ENCODE peak calls at places on chromosomes 12 and 14, in four cellular contexts. M, X, C and Y are unnamed samples.

GRCh38 chr12:88242161-88242925 is 100.2 kb downstream of the TMTC3 start:
- DNase-seq in M (peak; percentile 96), X (no peak), C (peak; percentile 87), Y (no peak)

GRCh38 chr14:49497725-49498348 is 88.3 kb downstream of the RPS29 start:
- DNase-seq in M (peak; percentile 74), C (peak; percentile 72), X (no peak), Y (no peak)

GRCh38 chr14:34227834-34228662 is 234.0 kb downstream of the SPTSSA start:
- DNase-seq in X (peak; percentile 51), C (peak; percentile 37), M (peak; percentile 83), Y (peak; percentile 69)

GRCh38 chr14:35146711-35147149 is 24.4 kb downstream of the PRORP start:
- DNase-seq in C (no peak), X (no peak), M (no peak), Y (no peak)

GRCh38 chr14:91888641-91889476 is 21.5 kb upstream of the TC2N start:
- DNase-seq in M (peak; percentile 39), C (no peak), X (no peak), Y (no peak)

GRCh38 chr12:123149828-123150272 is 1.0 kb downstream of the PITPNM2 start:
- DNase-seq in X (no peak), C (no peak), M (no peak), Y (no peak)

GRCh38 chr12:119835068-119835467 is 42.1 kb downstream of the CIT start:
- DNase-seq in X (no peak), C (no peak), M (peak; percentile 10), Y (no peak)

GRCh38 chr12:32589165-32589891 is 89.8 kb upstream of the DNM1L start:
- DNase-seq in M (no peak), C (no peak), X (no peak), Y (no peak)

GRCh38 chr14:93085916-93086315 is 29.8 kb downstream of the ITPK1 start:
- DNase-seq in C (no peak), X (no peak), M (peak; percentile 11), Y (no peak)

GRCh38 chr14:97215263-97215969 is 418.2 kb downstream of the VRK1 start:
- DNase-seq in C (no peak), X (no peak), M (no peak), Y (no peak)

GRCh38 chr14:91315844-91316267 is 71.4 kb upstream of the GPR68 start:
- DNase-seq in C (no peak), M (no peak), X (no peak), Y (no peak)

GRCh38 chr12:79124385-79124784 is 259.8 kb downstream of the SYT1 start:
- DNase-seq in C (no peak), X (no peak), M (no peak), Y (no peak)

GRCh38 chr12:31306871-31307270 is 19.1 kb downstream of the SINHCAF start:
- DNase-seq in C (no peak), X (no peak), M (no peak), Y (no peak)

GRCh38 chr12:75820848-75821578 is 210.6 kb downstream of the PHLDA1 start:
- DNase-seq in C (no peak), X (no peak), M (peak; percentile 97), Y (peak; percentile 72)

GRCh38 chr12:4325984-4326383 is 5.0 kb downstream of the TIGAR start:
- DNase-seq in M (no peak), C (no peak), X (no peak), Y (no peak)

GRCh38 chr14:88667555-88668273 is 104.9 kb downstream of the ZC3H14 start:
- DNase-seq in X (peak; percentile 48), M (peak; percentile 85), C (peak; percentile 68), Y (no peak)

GRCh38 chr12:124490584-124491305 is 76.7 kb downstream of the NCOR2 start:
- DNase-seq in X (peak; percentile 61), M (no peak), C (no peak), Y (peak; percentile 92)

GRCh38 chr14:98684486-98684885 is 587.5 kb downstream of the BCL11B start:
- DNase-seq in X (peak; percentile 17), M (no peak), C (no peak), Y (no peak)

GRCh38 chr12:75446857-75447256 is 33.7 kb upstream of the GLIPR1 start:
- DNase-seq in C (no peak), M (peak; percentile 80), X (no peak), Y (no peak)

GRCh38 chr14:93115069-93115919 is 431 bp downstream of the ITPK1 start:
- DNase-seq in X (peak; percentile 82), M (peak; percentile 93), C (peak; percentile 51), Y (peak; percentile 77)

GRCh38 chr12:51689972-51690371 is 98.9 kb downstream of the SCN8A start:
- DNase-seq in M (no peak), X (no peak), C (no peak), Y (no peak)

GRCh38 chr14:43896044-43896443 is 611.0 kb downstream of the FSCB start:
- DNase-seq in C (no peak), X (no peak), M (no peak), Y (no peak)

GRCh38 chr12:8780389-8780788 is 42.0 kb upstream of the A2ML1 start:
- DNase-seq in C (peak; percentile 18), M (peak; percentile 49), X (no peak), Y (no peak)

GRCh38 chr12:86572455-86572854 is 316.3 kb upstream of the MGAT4C start:
- DNase-seq in X (no peak), M (no peak), C (no peak), Y (no peak)

GRCh38 chr12:113818278-113818677 is 147.8 kb downstream of the RBM19 start:
- DNase-seq in C (no peak), X (no peak), M (peak; percentile 10), Y (no peak)

GRCh38 chr12:24991209-24992049 is 42.5 kb upstream of the BCAT1 start:
- DNase-seq in X (no peak), C (peak; percentile 39), M (peak; percentile 72), Y (no peak)

GRCh38 chr12:40692617-40693502 is 621 bp downstream of the CNTN1 start:
- DNase-seq in M (peak; percentile 36), C (no peak), X (peak; percentile 32), Y (no peak)

GRCh38 chr12:14554281-14555008 is 13.2 kb downstream of the PLBD1 start:
- DNase-seq in X (peak; percentile 87), C (peak; percentile 13), M (peak; percentile 10), Y (peak; percentile 87)

GRCh38 chr12:108560752-108561719 is at the start of gene SART3:
- DNase-seq in C (peak; percentile 89), X (peak; percentile 77), M (peak; percentile 96), Y (peak; percentile 78)

GRCh38 chr12:69999561-69999960 is 174.5 kb downstream of the MYRFL start:
- DNase-seq in C (no peak), X (no peak), M (no peak), Y (no peak)

GRCh38 chr12:4120316-4120920 is 153.1 kb upstream of the CCND2 start:
- DNase-seq in M (no peak), C (no peak), X (no peak), Y (peak; percentile 32)

GRCh38 chr14:42665083-42665482 is 1058.4 kb downstream of the LRFN5 start:
- DNase-seq in M (no peak), X (no peak), C (no peak), Y (no peak)

GRCh38 chr12:75641031-75641780 is 129.8 kb upstream of the KRR1 start:
- DNase-seq in M (peak; percentile 91), X (no peak), C (peak; percentile 93), Y (no peak)

GRCh38 chr12:524167-524951 is 64.6 kb downstream of the B4GALNT3 start:
- DNase-seq in C (no peak), X (no peak), M (no peak), Y (no peak)

GRCh38 chr14:76257111-76257803 is 105.5 kb downstream of the GPATCH2L start:
- DNase-seq in C (no peak), X (no peak), M (peak; percentile 81), Y (no peak)

GRCh38 chr14:103846008-103846568 is 1.3 kb downstream of the PPP1R13B start:
- DNase-seq in M (no peak), C (no peak), X (no peak), Y (no peak)
- H3K27ac ChIP-seq in M (no peak overlapping the region), C (no peak overlapping the region), X (peak overlapping the region; percentile 93), Y (peak overlapping the region; percentile 90)

GRCh38 chr12:6205144-6205539 is 4.9 kb downstream of the CD9 start:
- DNase-seq in C (no peak), X (no peak), M (no peak), Y (no peak)

GRCh38 chr12:6206327-6206726 is 6.1 kb downstream of the CD9 start:
- DNase-seq in X (no peak), M (no peak), C (no peak), Y (no peak)

GRCh38 chr12:6207254-6207942 is 7.2 kb downstream of the CD9 start:
- DNase-seq in C (no peak), M (peak; percentile 59), X (no peak), Y (no peak)

GRCh38 chr12:6204533-6205143 is 4.4 kb downstream of the CD9 start:
- DNase-seq in M (no peak), X (no peak), C (no peak), Y (no peak)

GRCh38 chr12:6205761-6206160 is 5.6 kb downstream of the CD9 start:
- DNase-seq in M (no peak), C (no peak), X (no peak), Y (no peak)
- H3K27ac ChIP-seq in M (no peak overlapping the region), C (no peak overlapping the region), X (peak overlapping the region; percentile 22), Y (peak overlapping the region; percentile 94)

GRCh38 chr14:22601456-22601855 is 3.4 kb downstream of the ABHD4 start:
- DNase-seq in M (no peak), C (no peak), X (no peak), Y (no peak)
- H3K27ac ChIP-seq in M (no peak overlapping the region), C (no peak overlapping the region), X (no peak overlapping the region), Y (no peak overlapping the region)

GRCh38 chr14:32710351-32711102 is 228.2 kb upstream of the NPAS3 start:
- DNase-seq in M (peak; percentile 67), X (no peak), C (no peak), Y (no peak)
- H3K27ac ChIP-seq in M (peak overlapping the region; percentile 76), X (peak overlapping the region; percentile 16), C (no peak overlapping the region), Y (peak overlapping the region; percentile 69)

GRCh38 chr14:23572524-23572828 is 4.9 kb upstream of the AP1G2 start:
- DNase-seq in M (no peak), X (no peak), C (no peak), Y (no peak)
- H3K27ac ChIP-seq in M (no peak overlapping the region), X (no peak overlapping the region), C (no peak overlapping the region), Y (no peak overlapping the region)

GRCh38 chr14:61716956-61717355 is 21.6 kb downstream of the HIF1A start:
- DNase-seq in X (no peak), M (no peak), C (no peak), Y (no peak)
- H3K27ac ChIP-seq in X (no peak overlapping the region), M (peak overlapping the region; percentile 41), C (no peak overlapping the region), Y (peak overlapping the region; percentile 20)

GRCh38 chr12:128057586-128057985 is 209.4 kb upstream of the TMEM132C start:
- DNase-seq in C (no peak), X (no peak), M (no peak), Y (no peak)
- H3K27ac ChIP-seq in C (no peak overlapping the region), X (no peak overlapping the region), M (no peak overlapping the region), Y (no peak overlapping the region)